ENCODE peak calls at places on chromosomes 13 and 19, in five cellular contexts. L, N, S, Q and V are unnamed samples.

GRCh38 chr19:10321417-10321797 is 5.6 kb upstream of the FDX2 start:
- DNase-seq in L (no peak), Q (no peak), S (no peak), N (no peak), V (no peak)

GRCh38 chr13:46698015-46698414 is 98.9 kb downstream of the ESD start:
- DNase-seq in S (no peak), Q (peak; percentile 84), N (no peak), L (no peak), V (no peak)

GRCh38 chr19:33447336-33448158 is 74.0 kb downstream of the CEBPG start:
- DNase-seq in S (no peak), N (peak; percentile 54), Q (no peak), L (no peak), V (peak; percentile 18)

GRCh38 chr13:28037399-28037798 is 48.9 kb upstream of the URAD start:
- DNase-seq in L (no peak), S (no peak), N (no peak), Q (no peak), V (peak; percentile 10)

GRCh38 chr13:28492527-28493367 is 2.2 kb downstream of the FLT1 start:
- DNase-seq in S (no peak), N (no peak), L (no peak), Q (no peak), V (no peak)

GRCh38 chr19:9797871-9798270 is 21.0 kb downstream of the FBXL12 start:
- DNase-seq in L (no peak), Q (no peak), N (no peak), S (no peak), V (peak; percentile 56)

GRCh38 chr19:38247734-38248268 is 8.4 kb downstream of the PPP1R14A start:
- DNase-seq in N (no peak), Q (no peak), L (no peak), S (no peak), V (no peak)

GRCh38 chr19:18522124-18522861 is 423 bp upstream of the ELL start:
- DNase-seq in S (peak; percentile 100), L (peak; percentile 100), N (peak; percentile 100), Q (peak; percentile 100), V (peak; percentile 99)

GRCh38 chr19:11226716-11227166 is 12.7 kb upstream of the ANGPTL8 start:
- DNase-seq in N (no peak), S (no peak), L (no peak), Q (no peak), V (no peak)

GRCh38 chr19:34662919-34663318 is 14.0 kb downstream of the SCGB2B2 start:
- DNase-seq in N (no peak), L (peak; percentile 33), S (no peak), Q (peak; percentile 58), V (no peak)

GRCh38 chr19:13002389-13002898 is 7.2 kb downstream of the NFIX start:
- DNase-seq in L (no peak), Q (peak; percentile 31), N (peak; percentile 80), S (no peak), V (no peak)

GRCh38 chr13:97341135-97341534 is 92.8 kb upstream of the RAP2A start:
- DNase-seq in S (no peak), Q (no peak), L (no peak), N (no peak), V (no peak)

GRCh38 chr19:38684078-38684861 is 36.8 kb downstream of the ACTN4 start:
- DNase-seq in L (peak; percentile 90), S (no peak), Q (no peak), N (peak; percentile 79), V (peak; percentile 93)